ENCODE peak calls at places on chromosomes 5 and 9, in five cellular contexts. E is HepG2, Q is GM12878, B is K562, Y is SK-N-SH. X is an unnamed sample.

GRCh38 chr5:169083394-169084018 is 217.4 kb downstream of the SLIT3 start:
- DNase-seq in E (peak), Q (no peak), B (no peak), Y (no peak), X (no peak)

GRCh38 chr5:19987594-19988345 is at the start of gene CDH18:
- DNase-seq in E (no peak), Q (no peak), B (no peak), Y (peak), X (no peak)

GRCh38 chr5:112154940-112155686 is 264.0 kb downstream of the EPB41L4A start:
- DNase-seq in E (no peak), Q (no peak), B (no peak), Y (no peak), X (no peak)

GRCh38 chr5:64384761-64385160 is 121.1 kb upstream of the RGS7BP start:
- DNase-seq in E (peak), Q (no peak), B (no peak), Y (peak), X (no peak)

GRCh38 chr9:128149951-128150593 is 819 bp downstream of the LCN2 start:
- DNase-seq in E (no peak), Q (no peak), B (peak), Y (no peak), X (no peak)

GRCh38 chr5:73381587-73382411 is 66.8 kb downstream of the FOXD1 start:
- DNase-seq in E (no peak), Q (no peak), B (no peak), Y (peak), X (no peak)

GRCh38 chr5:61631438-61631941 is 299.4 kb downstream of the ZSWIM6 start:
- DNase-seq in E (no peak), Q (no peak), B (no peak), Y (no peak), X (no peak)

GRCh38 chr9:70477146-70477745 is 62.8 kb upstream of the KLF9 start:
- DNase-seq in E (no peak), Q (no peak), B (no peak), Y (no peak), X (no peak)

GRCh38 chr5:56414056-56414455 is 180.9 kb upstream of the ANKRD55 start:
- DNase-seq in E (no peak), Q (no peak), B (no peak), Y (no peak), X (peak)

GRCh38 chr5:73564018-73564417 is 1.4 kb downstream of the ANKRA2 start:
- DNase-seq in E (no peak), Q (no peak), B (no peak), Y (peak), X (no peak)

GRCh38 chr5:122723606-122724352 is 51.1 kb upstream of the SNX2 start:
- DNase-seq in E (no peak), Q (peak), B (no peak), Y (no peak), X (no peak)

GRCh38 chr9:7115606-7116005 is 357.8 kb downstream of the KDM4C start:
- DNase-seq in E (no peak), Q (no peak), B (no peak), Y (no peak), X (no peak)

GRCh38 chr5:63125862-63126261 is 547.2 kb downstream of the LRRC70 start:
- DNase-seq in E (peak), Q (no peak), B (peak), Y (no peak), X (no peak)

GRCh38 chr9:117494401-117495130 is 79.7 kb upstream of the ASTN2 start:
- DNase-seq in E (no peak), Q (no peak), B (no peak), Y (peak), X (no peak)

GRCh38 chr5:23507278-23507685 is at the start of gene PRDM9:
- DNase-seq in E (peak), Q (no peak), B (peak), Y (peak), X (no peak)

GRCh38 chr5:74130141-74130897 is 504.3 kb downstream of the ARHGEF28 start:
- DNase-seq in E (no peak), Q (no peak), B (no peak), Y (no peak), X (no peak)

GRCh38 chr5:69288069-69288468 is 44.5 kb downstream of the CCDC125 start:
- DNase-seq in E (no peak), Q (no peak), B (no peak), Y (no peak), X (no peak)

GRCh38 chr9:126235350-126235740 is 91.3 kb upstream of the MVB12B start:
- DNase-seq in E (no peak), Q (no peak), B (no peak), Y (peak), X (no peak)

GRCh38 chr5:1500411-1501091 is 23.2 kb downstream of the LPCAT1 start:
- DNase-seq in E (no peak), Q (no peak), B (no peak), Y (no peak), X (no peak)

GRCh38 chr5:156383510-156383909 is 56.5 kb downstream of the SGCD start:
- DNase-seq in E (no peak), Q (no peak), B (no peak), Y (no peak), X (no peak)

GRCh38 chr9:136577941-136578619 is 32.2 kb upstream of the NOTCH1 start:
- DNase-seq in E (no peak), Q (no peak), B (no peak), Y (no peak), X (no peak)

GRCh38 chr5:126268697-126269315 is 154.4 kb upstream of the GRAMD2B start:
- DNase-seq in E (no peak), Q (no peak), B (no peak), Y (no peak), X (no peak)

GRCh38 chr9:127785023-127785932 is 556 bp upstream of the CDK9 start:
- DNase-seq in E (peak), Q (no peak), B (peak), Y (peak), X (peak)

GRCh38 chr5:54990751-54991349 is 5.5 kb upstream of the ESM1 start:
- DNase-seq in E (no peak), Q (no peak), B (no peak), Y (no peak), X (no peak)

GRCh38 chr9:26172301-26172700 is 494.1 kb upstream of the TUSC1 start:
- DNase-seq in E (no peak), Q (no peak), B (no peak), Y (no peak), X (no peak)

GRCh38 chr9:108645520-108645919 is 210.3 kb downstream of the ACTL7B start:
- DNase-seq in E (no peak), Q (no peak), B (no peak), Y (no peak), X (peak)

GRCh38 chr9:110214553-110214952 is 6.6 kb upstream of the C9orf152 start:
- DNase-seq in E (peak), Q (no peak), B (no peak), Y (no peak), X (no peak)

GRCh38 chr9:110330484-110331115 is 7.1 kb downstream of the TXNDC8 start:
- DNase-seq in E (no peak), Q (no peak), B (no peak), Y (no peak), X (no peak)

GRCh38 chr9:16318516-16319060 is 551.9 kb downstream of the BNC2 start:
- DNase-seq in E (no peak), Q (no peak), B (no peak), Y (no peak), X (no peak)
- TF ChIP-seq GABPA in E (no peak), Q (no peak), B (no peak), Y (no peak), X (no peak)

GRCh38 chr9:85746309-85746708 is 4.6 kb upstream of the AGTPBP1 start:
- DNase-seq in E (no peak), Q (no peak), B (no peak), Y (no peak), X (no peak)
- TF ChIP-seq REST in E (no peak), Q (no peak), B (no peak), Y (no peak), X (no peak)

DNA sequence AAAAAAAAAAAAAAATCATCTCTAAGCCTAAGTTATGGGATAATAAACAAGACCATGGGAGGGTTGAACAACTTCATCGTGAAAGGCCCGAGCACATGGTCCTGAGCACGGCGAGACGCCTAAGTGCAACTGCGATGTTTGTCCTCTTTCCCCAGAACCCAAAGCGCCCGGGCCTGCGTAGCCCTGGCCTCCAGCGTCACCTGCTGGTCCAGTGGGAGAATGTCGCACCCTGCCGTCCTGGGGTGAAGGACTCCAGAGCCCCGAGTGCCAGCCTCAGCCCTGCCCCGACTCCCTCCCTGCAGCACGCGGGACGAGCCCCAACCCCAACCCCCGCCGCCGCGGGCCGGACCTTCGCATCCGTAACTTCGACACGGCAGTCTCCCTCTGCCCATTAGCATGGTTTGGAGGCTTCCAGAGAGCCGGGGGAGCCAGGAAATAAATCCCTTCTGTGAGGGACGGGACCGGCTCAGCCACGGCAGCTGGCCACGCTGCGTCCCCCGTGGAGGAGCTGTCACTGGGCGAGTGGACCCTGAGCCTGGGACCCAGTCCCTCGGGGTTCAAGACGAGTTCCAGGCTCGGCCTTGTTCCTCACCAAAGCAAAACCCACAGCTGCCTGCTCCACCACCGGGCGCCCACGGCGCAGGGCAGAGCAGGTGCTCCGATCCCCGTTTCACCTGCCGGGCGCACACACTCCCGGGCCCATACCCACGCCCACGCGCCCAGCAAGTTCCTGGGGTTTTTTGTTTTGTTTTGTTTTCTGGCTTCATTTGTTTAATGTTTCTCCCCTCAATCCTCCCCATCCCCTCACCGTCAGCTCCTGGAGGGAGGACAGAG is 132.5 kb upstream of the HAND1 start:
- DNase-seq in E (peak), Q (peak), B (peak), Y (peak), X (peak)
- TF ChIP-seq GABPA in E (no peak), Q (no peak), B (no peak), Y (no peak), X (no peak)

GRCh38 chr5:131899686-131900085 is 45.8 kb downstream of the MEIKIN start:
- DNase-seq in E (no peak), Q (no peak), B (no peak), Y (no peak), X (no peak)
- TF ChIP-seq REST in E (peak), Q (peak), B (peak), Y (peak), X (peak)

GRCh38 chr5:149036970-149037369 is 25.9 kb downstream of the SH3TC2 start:
- DNase-seq in E (no peak), Q (no peak), B (no peak), Y (no peak), X (no peak)

GRCh38 chr5:149038336-149039075 is 24.4 kb downstream of the SH3TC2 start:
- DNase-seq in E (no peak), Q (no peak), B (no peak), Y (no peak), X (no peak)

GRCh38 chr5:149035282-149035882 is 27.5 kb downstream of the SH3TC2 start:
- DNase-seq in E (peak), Q (no peak), B (peak), Y (peak), X (peak)

GRCh38 chr5:149037819-149038218 is 25.0 kb downstream of the SH3TC2 start:
- DNase-seq in E (no peak), Q (no peak), B (no peak), Y (no peak), X (peak)

GRCh38 chr5:149036168-149036567 is 26.7 kb downstream of the SH3TC2 start:
- DNase-seq in E (no peak), Q (no peak), B (no peak), Y (no peak), X (no peak)
- TF ChIP-seq GABPA in E (no peak), Q (no peak), B (no peak), Y (no peak), X (no peak)

DNA sequence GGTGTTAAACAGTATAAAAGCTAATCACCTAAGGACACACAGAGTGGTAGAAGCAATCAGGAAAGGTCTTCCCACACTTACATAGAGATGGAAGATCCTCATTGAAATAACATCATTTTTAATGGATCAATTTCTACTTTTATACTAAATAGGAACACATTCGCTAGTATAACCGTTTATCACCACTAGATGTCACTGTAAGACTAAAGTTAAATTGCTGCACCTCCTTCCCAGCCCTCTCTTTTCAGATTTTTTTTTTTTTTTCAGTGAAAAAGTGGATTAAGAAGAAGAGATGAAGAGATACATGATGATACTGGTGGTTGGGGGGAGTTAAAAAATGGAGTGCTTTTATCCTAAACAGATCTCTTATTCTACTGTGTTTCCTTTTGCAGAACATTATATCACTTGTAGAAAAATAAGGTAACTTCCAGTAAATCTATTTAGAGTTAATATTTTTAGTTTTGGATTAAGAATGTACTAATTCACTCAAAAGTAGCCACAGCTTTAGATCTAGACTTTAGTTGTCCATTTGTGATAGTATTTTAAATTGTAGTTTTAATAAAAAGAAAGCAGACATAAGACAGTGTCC is 116.9 kb upstream of the ARRDC3 start:
- DNase-seq in E (peak), Q (no peak), B (peak), Y (peak), X (no peak)
- TF ChIP-seq REST in E (no peak), Q (no peak), B (no peak), Y (no peak), X (no peak)

DNA sequence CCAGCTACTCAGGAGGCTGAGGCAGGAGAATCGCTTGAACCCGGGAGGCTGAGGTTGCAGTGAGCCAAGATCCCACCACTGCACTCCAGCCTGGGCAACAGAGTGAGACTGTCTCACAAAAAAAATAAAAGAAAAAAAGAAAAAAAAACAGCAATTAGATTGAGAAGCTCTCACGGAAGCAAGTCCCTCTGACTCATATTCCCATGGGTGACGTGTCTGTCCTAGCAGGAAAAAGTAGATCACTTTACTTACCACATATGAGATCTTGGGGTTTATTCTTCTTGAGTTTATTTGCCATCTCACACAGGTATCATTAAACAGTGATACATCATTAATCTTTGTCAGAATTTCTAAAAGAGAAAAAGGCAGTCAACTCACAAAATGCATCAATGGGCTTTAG is 62.6 kb downstream of the SUSD1 start:
- DNase-seq in E (no peak), Q (no peak), B (no peak), Y (no peak), X (no peak)
- TF ChIP-seq GABPA in E (no peak), Q (no peak), B (no peak), Y (no peak), X (no peak)

X was measured in HL-60.